ENCODE peak calls at places on chromosomes 16 and 17, in five cellular contexts. Q is uterus, E is HepG2, J is neural progenitor cell, C is left ventricle myocardium inferior. G is an unnamed sample.
A peak's percentile ranks its signal among the peaks of the same experiment; 100 is the strongest.

GRCh38 chr17:337866-338265 is 14.7 kb downstream of the RPH3AL start:
- DNase-seq in Q (no peak), E (no peak), J (no peak), C (no peak), G (no peak)

GRCh38 chr16:79036541-79036940 is 564.0 kb downstream of the MAF start:
- DNase-seq in Q (no peak), E (no peak), J (no peak), C (no peak), G (no peak)

GRCh38 chr16:734208-734980 is 6.4 kb downstream of the CIAO3 start:
- DNase-seq in Q (no peak), E (no peak), J (no peak), C (no peak), G (no peak)

GRCh38 chr17:10748475-10749110 is 18.8 kb upstream of the TMEM220 start:
- DNase-seq in Q (no peak), E (no peak), J (no peak), C (no peak), G (no peak)

GRCh38 chr16:73616186-73616585 is 568.3 kb upstream of the ZFHX3 start:
- DNase-seq in Q (no peak), E (no peak), J (peak; percentile 43), C (no peak), G (no peak)

GRCh38 chr16:77070683-77071082 is 120.3 kb upstream of the MON1B start:
- DNase-seq in Q (no peak), E (no peak), J (no peak), C (no peak), G (no peak)

GRCh38 chr16:73365010-73365409 is 317.1 kb upstream of the ZFHX3 start:
- DNase-seq in Q (no peak), E (no peak), J (no peak), C (no peak), G (no peak)

GRCh38 chr17:42016411-42016831 is 818 bp downstream of the DNAJC7 start:
- DNase-seq in Q (no peak), E (no peak), J (peak; percentile 17), C (no peak), G (no peak)

GRCh38 chr17:73585583-73585982 is 58.7 kb downstream of the SDK2 start:
- DNase-seq in Q (no peak), E (no peak), J (no peak), C (no peak), G (no peak)

GRCh38 chr17:72969293-72969692 is 123.2 kb downstream of the SLC39A11 start:
- DNase-seq in Q (no peak), E (no peak), J (no peak), C (no peak), G (no peak)

GRCh38 chr17:82112181-82112865 is 14.3 kb upstream of the FASN start:
- DNase-seq in Q (no peak), E (no peak), J (no peak), C (no peak), G (no peak)

GRCh38 chr16:80045944-80046660 is 445.6 kb upstream of the MAF start:
- DNase-seq in Q (no peak), E (no peak), J (peak; percentile 65), C (no peak), G (no peak)

GRCh38 chr16:51880776-51881175 is 666.2 kb downstream of the TOX3 start:
- DNase-seq in Q (no peak), E (no peak), J (no peak), C (no peak), G (no peak)

GRCh38 chr17:78729636-78730035 is 52.4 kb downstream of the CYTH1 start:
- DNase-seq in Q (no peak), E (no peak), J (no peak), C (no peak), G (no peak)

GRCh38 chr17:12665263-12666210 is at the start of gene MYOCD:
- DNase-seq in Q (peak; percentile 56), E (no peak), J (peak; percentile 97), C (peak; percentile 46), G (no peak)

GRCh38 chr16:19348578-19349315 is 63.2 kb downstream of the CLEC19A start:
- DNase-seq in Q (no peak), E (no peak), J (peak; percentile 60), C (no peak), G (no peak)

GRCh38 chr16:88478115-88478514 is 25.0 kb downstream of the ZFPM1 start:
- DNase-seq in Q (no peak), E (no peak), J (no peak), C (no peak), G (no peak)

DNA sequence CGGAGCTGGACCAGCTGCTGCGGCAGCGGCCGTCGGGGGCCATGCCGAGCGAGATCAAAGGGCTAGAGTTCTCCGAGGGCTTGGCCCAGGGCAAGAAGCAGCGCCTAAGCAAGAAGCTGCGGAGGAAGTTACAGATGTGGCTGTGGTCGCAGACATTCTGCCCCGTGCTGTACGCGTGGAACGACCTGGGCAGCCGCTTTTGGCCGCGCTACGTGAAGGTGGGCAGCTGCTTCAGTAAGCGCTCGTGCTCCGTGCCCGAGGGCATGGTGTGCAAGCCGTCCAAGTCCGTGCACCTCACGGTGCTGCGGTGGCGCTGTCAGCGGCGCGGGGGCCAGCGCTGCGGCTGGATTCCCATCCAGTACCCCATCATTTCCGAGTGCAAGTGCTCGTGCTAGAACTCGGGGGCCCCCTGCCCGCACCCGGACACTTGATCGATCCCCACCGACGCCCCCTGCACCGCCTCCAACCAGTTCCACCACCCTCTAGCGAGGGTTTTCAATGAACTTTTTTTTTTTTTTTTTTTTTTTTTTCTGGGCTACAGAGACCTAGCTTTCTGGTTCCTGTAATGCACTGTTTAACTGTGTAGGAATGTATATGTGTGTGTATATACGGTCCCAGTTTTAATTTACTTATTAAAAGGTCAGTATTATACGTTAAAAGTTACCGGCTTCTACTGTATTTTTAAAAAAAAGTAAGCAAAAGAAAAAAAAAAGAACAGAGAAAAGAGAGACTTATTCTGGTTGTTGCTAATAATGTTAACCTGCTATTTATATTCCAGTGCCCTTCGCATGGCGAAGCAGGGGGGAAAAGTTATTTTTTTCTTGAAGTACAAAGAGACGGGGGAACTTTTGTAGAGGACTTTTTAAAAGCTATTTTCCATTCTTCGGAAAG is 1.3 kb downstream of the NOG start:
- DNase-seq in Q (no peak), E (no peak), J (peak; percentile 63), C (no peak), G (no peak)
- H3K4me1 ChIP-seq in Q (no peaks in the 10 kb centered on the region), E (peaks cover 14% of the 10 kb centered on the region), J (peaks cover 30% of the 10 kb centered on the region), C (peaks cover 56% of the 10 kb centered on the region), G (no peaks in the 10 kb centered on the region)

GRCh38 chr17:17117923-17118322 is 75.7 kb downstream of the MPRIP start:
- DNase-seq in Q (no peak), E (no peak), J (no peak), C (no peak), G (no peak)
- H3K4me1 ChIP-seq in Q (peaks cover 13% of the 10 kb centered on the region), E (peaks cover 36% of the 10 kb centered on the region), J (peaks cover 7% of the 10 kb centered on the region), C (peaks cover 93% of the 10 kb centered on the region), G (peaks cover 2% of the 10 kb centered on the region)

GRCh38 chr17:29588017-29588557 is 1.4 kb downstream of the GIT1 start:
- DNase-seq in Q (no peak), E (no peak), J (peak; percentile 16), C (no peak), G (no peak)

GRCh38 chr17:29586676-29587469 is 2.6 kb downstream of the GIT1 start:
- DNase-seq in Q (no peak), E (no peak), J (no peak), C (no peak), G (no peak)

GRCh38 chr17:29589524-29590260 is at the start of gene GIT1:
- DNase-seq in Q (peak; percentile 81), E (peak; percentile 70), J (peak; percentile 97), C (peak; percentile 89), G (no peak)

GRCh38 chr17:29588561-29589411 is 662 bp downstream of the GIT1 start:
- DNase-seq in Q (peak; percentile 38), E (no peak), J (peak; percentile 79), C (no peak), G (no peak)

GRCh38 chr17:29587591-29587990 is 1.9 kb downstream of the GIT1 start:
- DNase-seq in Q (no peak), E (no peak), J (peak; percentile 79), C (no peak), G (no peak)
- H3K4me1 ChIP-seq in Q (no peaks in the 10 kb centered on the region), E (peaks cover 53% of the 10 kb centered on the region), J (peaks cover 53% of the 10 kb centered on the region), C (peaks cover 93% of the 10 kb centered on the region), G (peaks cover 90% of the 10 kb centered on the region)

GRCh38 chr16:28183441-28183840 is 28.3 kb downstream of the XPO6 start:
- DNase-seq in Q (no peak), E (no peak), J (no peak), C (no peak), G (no peak)
- H3K4me1 ChIP-seq in Q (peaks cover 7% of the 10 kb centered on the region), E (peaks cover 35% of the 10 kb centered on the region), J (peaks cover 6% of the 10 kb centered on the region), C (peaks cover 66% of the 10 kb centered on the region), G (peaks cover 49% of the 10 kb centered on the region)

DNA sequence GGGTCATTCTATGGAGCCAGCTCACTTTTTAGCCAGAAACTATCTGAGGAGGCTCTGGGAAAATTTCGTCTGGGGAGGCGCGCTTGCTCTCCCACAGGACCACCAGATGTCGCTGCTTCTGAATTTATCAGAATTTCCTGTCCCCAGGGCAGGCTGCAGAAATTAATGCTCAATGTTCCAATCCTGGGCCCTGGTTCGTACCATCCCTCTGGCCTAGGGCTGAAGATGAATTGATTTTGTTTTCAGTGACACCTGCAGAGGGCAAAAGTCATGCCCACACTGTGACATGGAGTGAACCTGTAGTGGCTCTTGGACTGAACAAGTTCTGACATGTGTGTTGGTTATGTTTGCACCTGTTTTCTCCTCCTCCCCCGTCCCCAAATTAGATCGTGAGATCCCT is 482.6 kb downstream of the NPIPA7 start:
- DNase-seq in Q (no peak), E (peak; percentile 49), J (peak; percentile 80), C (no peak), G (no peak)
- H3K4me1 ChIP-seq in Q (no peaks in the 10 kb centered on the region), E (no peaks in the 10 kb centered on the region), J (no peaks in the 10 kb centered on the region), C (peaks cover 30% of the 10 kb centered on the region), G (no peaks in the 10 kb centered on the region)

DNA sequence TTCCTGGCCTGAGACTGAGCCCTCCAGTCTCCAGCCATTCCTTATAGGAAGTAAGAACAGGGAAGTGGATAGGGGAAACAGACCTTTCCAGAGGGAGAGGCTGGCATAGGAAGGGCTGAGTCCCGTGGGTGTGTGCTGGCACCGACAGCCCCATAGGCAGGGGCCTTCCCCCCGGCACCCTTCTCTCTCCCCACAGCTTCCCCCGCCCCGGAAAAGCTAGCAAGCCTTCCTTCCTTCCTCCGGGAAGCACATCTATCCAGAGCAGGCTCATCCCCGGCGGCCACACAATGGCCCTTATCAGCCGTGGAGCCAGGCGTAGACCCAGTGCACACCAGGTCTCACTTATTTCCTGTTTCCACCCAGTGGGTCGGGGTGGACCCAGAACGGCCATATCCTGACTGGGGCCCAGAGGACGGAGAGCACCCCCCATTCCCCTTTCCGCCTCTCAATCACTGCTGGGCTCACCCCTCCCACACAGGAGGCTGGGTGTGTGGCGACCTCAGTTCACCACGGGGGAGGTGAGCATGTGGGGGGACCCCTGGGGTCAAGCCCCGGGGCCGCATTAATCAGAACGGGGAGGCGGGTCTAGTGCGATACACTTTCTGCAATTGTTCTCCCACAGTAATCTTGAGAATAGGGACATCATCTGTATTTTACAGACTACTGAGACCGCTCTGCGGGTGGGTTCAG is 950 bp upstream of the MYO1C start:
- DNase-seq in Q (no peak), E (no peak), J (no peak), C (peak; percentile 55), G (peak; percentile 75)
- H3K4me1 ChIP-seq in Q (no peaks in the 10 kb centered on the region), E (peaks cover 39% of the 10 kb centered on the region), J (peaks cover 8% of the 10 kb centered on the region), C (peaks cover 95% of the 10 kb centered on the region), G (peaks cover 92% of the 10 kb centered on the region)

DNA sequence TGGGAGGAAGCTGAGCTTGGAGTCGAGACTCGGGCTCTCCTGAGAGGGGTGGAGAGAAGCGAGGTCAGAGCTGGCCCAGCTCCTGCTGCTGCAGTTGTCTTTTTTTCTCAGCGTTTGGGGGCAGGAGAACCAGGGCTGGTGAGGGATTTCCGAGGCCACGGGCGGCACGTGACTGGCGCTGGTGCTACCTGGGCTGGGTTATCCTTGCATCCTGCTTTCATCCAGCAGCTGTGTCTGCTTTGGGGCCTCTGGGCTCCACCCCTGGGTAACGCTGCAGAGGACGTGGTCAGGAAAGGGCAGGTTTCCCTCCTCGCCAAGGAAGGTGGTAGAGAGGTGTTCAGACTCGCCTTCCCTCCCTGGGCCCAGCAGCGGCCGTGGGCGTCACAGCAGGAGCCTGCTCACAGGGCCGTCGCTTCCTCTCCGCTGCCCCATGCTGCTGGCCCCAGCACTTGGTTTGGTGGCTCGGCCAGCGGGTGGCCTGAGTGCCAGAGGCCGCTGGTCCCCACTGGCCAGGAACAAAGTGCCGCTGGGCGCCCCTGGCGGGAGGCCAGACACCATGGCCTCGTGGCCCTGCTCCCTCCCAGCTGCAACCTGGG is 22.5 kb downstream of the GSE1 start:
- DNase-seq in Q (no peak), E (no peak), J (no peak), C (no peak), G (no peak)
- H3K4me1 ChIP-seq in Q (no peaks in the 10 kb centered on the region), E (no peaks in the 10 kb centered on the region), J (peaks cover 3% of the 10 kb centered on the region), C (peaks cover 71% of the 10 kb centered on the region), G (no peaks in the 10 kb centered on the region)

G was measured in right atrium auricular region.